ENCODE peak calls at places on chromosomes 3 and 15, in seven cellular contexts. R is A549, G is H1, L is HepG2, B is IMR-90, A is K562, J is GM12878. I is an unnamed sample. For H3K9me3, the result is how much of the 10 kb centered on the place peaks cover.

GRCh38 chr3:188217681-188218080 is 63.7 kb downstream of the LPP start:
- DNase-seq in J (no peak), L (no peak), B (no peak), A (no peak), R (no peak), G (no peak), I (no peak)

GRCh38 chr15:89647191-89647851 is 7.9 kb downstream of the KIF7 start:
- DNase-seq in G (peak), J (no peak), R (peak), B (peak), L (peak), A (peak), I (peak)

GRCh38 chr3:70882104-70882503 is 569.7 kb upstream of the MDFIC2 start:
- DNase-seq in R (peak), L (no peak), J (no peak), A (no peak), B (peak), G (no peak), I (no peak)

GRCh38 chr3:35200056-35200455 is 439.3 kb upstream of the ARPP21 start:
- DNase-seq in L (no peak), R (no peak), A (no peak), J (no peak), G (no peak), B (no peak), I (no peak)

GRCh38 chr3:30428251-30428650 is 178.2 kb upstream of the TGFBR2 start:
- DNase-seq in G (no peak), A (no peak), L (no peak), R (no peak), B (peak), J (no peak), I (no peak)

GRCh38 chr15:88839961-88840360 is 36.7 kb downstream of the ACAN start:
- DNase-seq in L (no peak), J (no peak), B (no peak), A (no peak), R (no peak), G (no peak), I (no peak)

GRCh38 chr15:99708563-99708962 is 24.7 kb downstream of the LYSMD4 start:
- DNase-seq in G (no peak), L (no peak), B (peak), A (no peak), R (peak), J (no peak), I (no peak)

GRCh38 chr3:99783009-99783573 is 34.6 kb upstream of the CMSS1 start:
- DNase-seq in B (peak), L (no peak), A (no peak), G (no peak), R (no peak), J (no peak), I (no peak)

GRCh38 chr3:111609700-111610099 is 14.6 kb upstream of the ZBED2 start:
- DNase-seq in B (no peak), A (no peak), R (no peak), L (no peak), J (no peak), G (no peak), I (no peak)

GRCh38 chr15:52247032-52247431 is 48.6 kb downstream of the MYO5C start:
- DNase-seq in B (peak), R (no peak), G (no peak), L (no peak), A (no peak), J (no peak), I (no peak)

GRCh38 chr3:69082805-69083204 is 1.9 kb upstream of the ARL6IP5 start:
- DNase-seq in J (peak), L (no peak), A (no peak), R (no peak), G (no peak), B (peak), I (no peak)

GRCh38 chr15:94894056-94894455 is 662.7 kb downstream of the MCTP2 start:
- DNase-seq in J (no peak), B (no peak), R (no peak), L (no peak), G (no peak), A (no peak), I (no peak)

GRCh38 chr3:43009547-43009946 is 30.4 kb downstream of the GASK1A start:
- DNase-seq in J (no peak), B (no peak), A (no peak), L (no peak), G (no peak), R (no peak), I (no peak)

GRCh38 chr3:37937156-37937555 is 53.4 kb upstream of the VILL start:
- DNase-seq in B (no peak), J (no peak), L (no peak), A (no peak), R (no peak), G (no peak), I (no peak)

GRCh38 chr3:134394380-134394779 is 20.1 kb upstream of the AMOTL2 start:
- DNase-seq in A (no peak), G (no peak), B (no peak), L (no peak), J (no peak), R (no peak), I (no peak)

GRCh38 chr15:25727116-25727515 is 136.0 kb downstream of the ATP10A start:
- DNase-seq in R (no peak), A (no peak), G (peak), L (no peak), B (no peak), J (no peak), I (peak)

GRCh38 chr15:25730918-25731317 is 132.2 kb downstream of the ATP10A start:
- DNase-seq in J (no peak), G (no peak), R (no peak), A (no peak), B (no peak), L (no peak), I (no peak)

GRCh38 chr15:25727867-25728600 is 135.1 kb downstream of the ATP10A start:
- DNase-seq in J (no peak), A (no peak), B (no peak), R (no peak), G (peak), L (no peak), I (peak)

GRCh38 chr15:25731411-25731810 is 131.7 kb downstream of the ATP10A start:
- DNase-seq in R (no peak), A (no peak), J (no peak), L (no peak), B (no peak), G (no peak), I (no peak)

DNA sequence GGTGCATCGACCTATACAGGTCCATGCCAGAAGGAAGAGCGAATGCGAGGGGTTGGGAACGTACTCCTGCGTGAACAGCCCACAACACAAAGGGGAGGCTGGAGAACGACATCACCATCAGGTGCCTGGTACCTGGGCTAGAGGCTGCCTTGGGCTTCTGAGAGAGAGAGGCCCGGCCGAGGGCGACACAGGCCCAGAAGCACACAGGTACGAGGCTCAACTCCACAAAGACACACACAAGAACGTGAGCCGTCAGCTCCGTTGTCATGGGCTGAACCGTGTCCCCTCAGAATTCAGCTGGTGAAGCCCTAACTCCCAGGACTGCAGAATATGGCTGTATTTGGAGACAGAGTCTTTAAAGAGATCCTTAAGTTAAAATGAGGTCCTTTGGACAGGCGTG is 134.3 kb downstream of the ATP10A start:
- DNase-seq in B (no peak), J (no peak), A (no peak), G (no peak), R (no peak), L (no peak), I (no peak)
- H3K9me3 ChIP-seq in B (under half), J (under half), A (under half), G (under half), R (under half), L (under half), I (under half)

DNA sequence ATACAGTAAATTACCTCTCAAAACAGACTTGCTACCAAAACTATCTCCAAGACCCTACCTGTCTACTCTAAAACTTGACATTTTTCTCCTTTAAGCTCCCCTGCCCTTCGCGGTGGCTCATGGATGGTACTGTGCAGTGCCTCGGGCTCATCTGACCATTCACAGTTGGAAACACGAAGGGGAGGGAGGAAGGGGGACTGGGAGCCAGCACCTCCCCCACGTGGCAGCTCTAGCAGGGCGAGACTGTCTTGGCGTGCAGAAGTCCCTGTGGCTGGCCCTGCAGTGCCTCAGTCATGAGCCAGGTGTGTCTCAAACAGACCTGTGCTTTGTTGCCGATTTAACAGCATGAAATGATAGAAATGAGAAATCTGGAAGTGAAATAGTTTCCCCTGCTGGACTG is 372.0 kb downstream of the GABRG3 start:
- DNase-seq in A (no peak), G (no peak), J (no peak), B (no peak), R (no peak), L (no peak), I (peak)
- TF ChIP-seq USF2 in A (no peak), G (no peak), J (no peak), B (no peak), R (no peak), L (no peak), I (no peak)

DNA sequence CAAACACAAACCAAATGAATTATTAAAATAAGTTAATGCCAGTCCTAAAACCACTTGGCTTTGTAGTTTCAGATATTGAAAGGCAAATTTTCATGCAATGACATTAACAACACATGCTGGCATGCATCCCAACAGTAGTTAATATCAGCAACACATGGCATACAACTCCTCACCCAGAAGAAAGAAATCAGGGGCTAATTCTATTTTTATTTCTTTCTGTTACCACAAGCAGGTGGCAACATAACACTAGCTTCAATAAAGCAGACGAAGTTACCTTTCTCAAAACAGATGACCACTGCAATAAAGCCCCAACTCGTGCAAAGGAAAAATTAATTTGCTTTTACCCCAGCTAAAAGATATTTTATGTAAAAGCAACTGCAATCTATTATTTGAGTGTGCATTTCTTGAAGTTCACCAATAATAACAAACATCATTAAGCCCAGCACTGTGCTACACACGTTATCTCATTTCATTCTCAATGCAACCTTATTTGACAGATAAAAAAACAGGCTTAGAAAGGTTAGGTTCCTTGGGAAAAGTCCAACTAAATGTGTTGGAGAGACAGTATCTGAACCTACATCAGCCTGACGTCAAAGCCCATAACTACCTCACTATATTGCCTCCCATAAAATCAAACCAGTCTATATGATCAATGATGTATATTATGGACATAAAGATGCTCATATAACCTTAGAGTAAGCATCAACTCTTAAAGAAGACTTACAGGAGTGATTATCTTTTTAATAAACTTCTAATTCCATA is 2.8 kb downstream of the TOP2B start:
- DNase-seq in J (no peak), B (peak), R (no peak), A (no peak), G (no peak), L (no peak), I (peak)
- TF ChIP-seq RFX5 in J (no peak), B (no peak), R (no peak), A (no peak), G (no peak), L (no peak), I (no peak)

GRCh38 chr15:83166218-83166617 is 41.4 kb downstream of the HDGFL3 start:
- DNase-seq in A (no peak), G (no peak), B (no peak), J (no peak), L (no peak), R (no peak), I (no peak)
- H3K9me3 ChIP-seq in A (under half), G (under half), B (under half), J (under half), L (under half), R (under half), I (under half)

GRCh38 chr3:27722957-27723802 is 1.1 kb upstream of the EOMES start:
- DNase-seq in L (no peak), G (peak), R (no peak), A (no peak), B (no peak), J (no peak), I (no peak)
- TF ChIP-seq USF2 in L (no peak), G (no peak), R (no peak), A (no peak), B (no peak), J (no peak), I (no peak)

DNA sequence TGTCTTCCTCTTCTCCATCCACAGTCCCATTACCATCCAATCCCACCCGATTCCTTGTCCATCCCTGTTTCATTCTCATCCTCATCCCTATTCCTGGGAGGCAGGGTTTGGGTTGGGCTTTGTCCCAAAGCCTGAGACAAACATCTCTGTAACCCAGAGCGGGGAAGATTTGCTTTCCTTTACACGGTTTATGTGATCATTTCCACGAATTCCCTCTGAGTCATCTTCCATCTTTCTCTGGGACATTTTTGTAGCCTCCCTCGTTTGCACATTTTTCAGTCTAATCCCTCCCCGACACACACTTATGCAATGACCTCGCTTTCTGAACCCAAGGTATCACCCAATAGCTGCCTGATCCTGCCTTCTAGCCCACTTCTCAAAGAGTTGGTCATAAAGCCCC is 22.8 kb downstream of the DUOX2 start:
- DNase-seq in L (peak), R (no peak), B (peak), G (no peak), J (no peak), A (no peak), I (no peak)
- TF ChIP-seq RFX5 in L (no peak), R (no peak), B (no peak), G (no peak), J (no peak), A (no peak), I (no peak)

GRCh38 chr15:93266291-93266690 is 177.3 kb upstream of the RGMA start:
- DNase-seq in G (no peak), R (no peak), A (no peak), L (no peak), B (no peak), J (no peak), I (no peak)
- H3K9me3 ChIP-seq in G (under half), R (under half), A (under half), L (under half), B (under half), J (under half), I (under half)

GRCh38 chr3:153756816-153757215 is 364.4 kb upstream of the ARHGEF26 start:
- DNase-seq in A (no peak), R (no peak), G (no peak), L (no peak), B (no peak), J (no peak), I (no peak)
- TF ChIP-seq USF2 in A (no peak), R (no peak), G (no peak), L (no peak), B (no peak), J (no peak), I (no peak)

I was measured in SK-N-SH.